ENCODE peak calls at places on chromosomes 12 and 14, in four cellular contexts. N, I, K and A are unnamed samples.

GRCh38 chr14:64918216-64918615 is 4.0 kb downstream of the CHURC1 start:
- DNase-seq in N (no peak), I (no peak), K (no peak), A (no peak)

GRCh38 chr12:57736743-57737466 is 1.6 kb downstream of the AGAP2 start:
- DNase-seq in N (no peak), I (no peak), K (no peak), A (no peak)

GRCh38 chr12:123614531-123614930 is 12.6 kb downstream of the DDX55 start:
- DNase-seq in N (no peak), I (no peak), K (peak; percentile 29), A (no peak)

GRCh38 chr14:30045720-30046119 is 118.1 kb upstream of the PRKD1 start:
- DNase-seq in N (no peak), I (no peak), K (no peak), A (no peak)

GRCh38 chr14:106269451-106270204 is 743.2 kb downstream of the TMEM121 start:
- DNase-seq in N (no peak), I (no peak), K (no peak), A (no peak)

GRCh38 chr12:28191018-28191595 is 851 bp downstream of the CCDC91 start:
- DNase-seq in N (no peak), I (no peak), K (no peak), A (no peak)

GRCh38 chr12:46491548-46491947 is 119.0 kb upstream of the SLC38A2 start:
- DNase-seq in N (no peak), I (no peak), K (no peak), A (no peak)

GRCh38 chr14:76577090-76577489 is 184.2 kb upstream of the VASH1 start:
- DNase-seq in N (no peak), I (no peak), K (no peak), A (peak; percentile 3)

GRCh38 chr12:105888696-105889095 is 250.1 kb downstream of the NUAK1 start:
- DNase-seq in N (no peak), I (no peak), K (no peak), A (no peak)

GRCh38 chr12:106022568-106023012 is 116.2 kb downstream of the NUAK1 start:
- DNase-seq in N (peak; percentile 54), I (no peak), K (no peak), A (no peak)

GRCh38 chr14:65243766-65244442 is 141.6 kb upstream of the MAX start:
- DNase-seq in N (peak; percentile 56), I (no peak), K (no peak), A (no peak)

GRCh38 chr12:131754184-131754583 is 43.3 kb downstream of the SFSWAP start:
- DNase-seq in N (no peak), I (no peak), K (no peak), A (no peak)

GRCh38 chr14:59208224-59208814 is 19.9 kb downstream of the DAAM1 start:
- DNase-seq in N (no peak), I (no peak), K (no peak), A (no peak)

DNA sequence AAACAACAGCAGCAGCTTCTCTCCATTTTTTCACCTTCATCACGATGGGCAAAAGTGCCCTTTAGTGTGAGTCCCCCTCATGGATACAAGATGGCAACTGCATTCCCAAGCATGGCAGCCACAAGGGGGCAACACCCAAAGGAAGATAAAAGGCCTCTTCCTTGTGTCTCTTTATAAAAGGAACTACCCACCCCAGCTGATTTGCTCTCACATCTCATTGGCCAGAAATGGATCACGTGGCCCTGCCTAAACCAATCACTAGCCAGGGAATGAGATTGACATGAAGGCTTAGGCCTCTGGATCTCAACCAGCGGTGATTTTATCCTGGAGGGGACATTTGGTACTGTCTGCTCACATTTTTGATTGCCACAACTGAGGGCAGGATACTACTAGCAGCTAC is 21.9 kb upstream of the IFT81 start:
- DNase-seq in N (peak; percentile 39), I (no peak), K (no peak), A (no peak)
- TF ChIP-seq CTCF in N (no peak), I (peak; percentile 13), K (peak; percentile 18), A (peak; percentile 52)

DNA sequence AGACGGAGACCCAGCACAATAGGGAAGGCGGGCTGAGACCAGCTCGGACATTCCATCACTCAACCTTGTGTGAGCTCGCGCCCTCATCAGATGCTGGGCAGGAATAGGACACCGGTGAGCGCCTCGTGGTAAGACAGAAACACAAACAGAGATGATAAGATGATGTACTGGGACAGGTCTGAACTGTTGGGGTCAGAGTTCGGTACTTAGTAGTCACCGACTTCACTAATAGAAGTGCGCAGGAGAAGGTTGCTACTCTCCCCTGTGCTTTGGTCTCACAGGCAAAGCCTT is 78.0 kb upstream of the ANO4 start:
- DNase-seq in N (peak; percentile 18), I (no peak), K (no peak), A (no peak)
- H3K27me3 ChIP-seq in N (peaks cover 71% of the 10 kb centered on the region), I (peaks cover 56% of the 10 kb centered on the region), K (peaks cover 55% of the 10 kb centered on the region), A (no peaks in the 10 kb centered on the region)

DNA sequence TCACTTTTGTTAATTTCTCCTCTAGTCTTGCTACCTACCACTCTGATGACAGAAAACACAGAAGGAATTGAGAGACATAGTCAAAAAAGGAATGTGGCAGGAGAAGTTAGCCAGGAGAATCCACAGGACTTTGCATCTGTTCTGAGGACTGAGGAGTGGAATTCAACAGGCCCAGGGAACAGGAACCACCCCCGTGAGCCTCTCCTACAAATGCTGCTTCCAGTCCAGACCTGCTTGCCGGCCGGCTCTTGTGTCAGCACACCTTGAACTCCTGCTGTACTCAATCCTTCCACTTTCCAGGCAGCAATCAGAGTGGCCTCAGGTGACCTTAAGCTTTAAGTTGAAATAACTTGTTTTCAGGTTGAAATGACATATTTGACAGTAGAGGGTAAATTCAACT is 903.1 kb downstream of the BCL11B start:
- DNase-seq in N (no peak), I (no peak), K (no peak), A (no peak)
- H3K27ac ChIP-seq in N (no peak overlapping the region), I (no peak overlapping the region), K (no peak overlapping the region), A (peak overlapping the region; percentile 16)

DNA sequence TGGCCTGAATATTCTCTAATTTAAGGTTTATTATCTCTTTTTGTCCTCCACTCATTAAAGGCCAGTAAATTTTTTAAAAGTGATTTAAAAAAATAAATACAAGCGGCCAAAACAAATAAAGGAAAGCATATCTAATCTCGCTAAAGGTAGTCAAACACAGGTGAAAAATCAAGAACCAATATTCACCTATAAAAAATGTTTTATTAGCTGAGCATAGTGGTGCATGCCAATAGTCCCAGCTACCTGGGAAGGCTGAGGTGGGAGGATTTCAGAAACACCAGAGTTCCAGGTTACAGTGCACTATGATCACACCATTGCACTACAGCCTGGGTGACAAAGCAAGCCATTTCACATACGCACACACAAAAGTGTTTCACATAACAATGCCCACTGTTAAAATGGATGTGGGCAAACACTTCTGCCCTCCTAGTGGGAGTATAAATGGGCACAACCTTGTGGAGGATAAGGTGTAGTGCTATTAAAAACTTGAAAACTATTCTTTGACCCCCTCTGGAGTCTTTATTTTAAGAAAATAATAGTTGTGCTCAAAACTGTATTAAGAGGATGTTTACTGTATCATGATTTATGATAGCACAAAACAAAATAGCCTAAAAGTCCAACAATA is 32.7 kb upstream of the NAP1L1 start:
- DNase-seq in N (no peak), I (no peak), K (no peak), A (no peak)
- TF ChIP-seq CTCF in N (no peak), I (no peak), K (no peak), A (no peak)

DNA sequence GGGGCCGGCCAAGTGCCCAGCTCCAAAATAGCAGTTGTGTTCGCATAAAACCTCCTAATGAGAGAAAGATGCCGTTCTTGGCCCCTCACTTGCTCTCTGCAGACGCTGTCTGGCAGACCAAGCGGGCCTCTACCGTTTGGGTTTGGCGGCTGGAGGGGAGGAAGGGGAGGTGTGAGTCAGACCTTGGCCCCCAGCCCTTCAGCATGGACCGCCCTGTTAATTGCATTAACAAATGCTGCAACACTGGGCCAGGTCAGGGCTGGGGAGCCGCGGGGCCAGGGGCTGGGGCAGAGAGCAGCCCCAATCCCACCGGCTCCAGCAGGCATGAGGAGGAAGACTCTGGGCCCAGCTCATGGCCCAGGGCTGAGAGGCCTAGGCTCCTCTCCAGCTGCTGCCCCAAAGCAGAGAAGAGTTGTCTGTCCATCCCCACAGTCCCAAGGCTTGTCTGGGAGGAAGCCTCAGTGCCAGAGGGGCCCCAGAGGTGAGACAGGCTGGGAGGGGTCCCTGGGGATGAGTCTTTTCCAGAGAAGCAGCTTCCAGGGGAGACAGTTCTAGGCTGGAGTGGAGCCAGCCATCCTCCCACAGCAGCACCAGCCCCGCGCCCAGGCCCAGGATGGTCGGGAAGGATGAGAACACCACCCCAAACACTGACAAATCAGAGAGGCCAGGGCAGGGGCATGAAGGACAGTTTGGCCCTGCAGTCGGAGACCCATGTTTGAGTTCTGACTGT is 16.9 kb downstream of the LTBP2 start:
- DNase-seq in N (no peak), I (no peak), K (peak; percentile 90), A (no peak)
- H3K27me3 ChIP-seq in N (no peaks in the 10 kb centered on the region), I (no peaks in the 10 kb centered on the region), K (no peaks in the 10 kb centered on the region), A (no peaks in the 10 kb centered on the region)

DNA sequence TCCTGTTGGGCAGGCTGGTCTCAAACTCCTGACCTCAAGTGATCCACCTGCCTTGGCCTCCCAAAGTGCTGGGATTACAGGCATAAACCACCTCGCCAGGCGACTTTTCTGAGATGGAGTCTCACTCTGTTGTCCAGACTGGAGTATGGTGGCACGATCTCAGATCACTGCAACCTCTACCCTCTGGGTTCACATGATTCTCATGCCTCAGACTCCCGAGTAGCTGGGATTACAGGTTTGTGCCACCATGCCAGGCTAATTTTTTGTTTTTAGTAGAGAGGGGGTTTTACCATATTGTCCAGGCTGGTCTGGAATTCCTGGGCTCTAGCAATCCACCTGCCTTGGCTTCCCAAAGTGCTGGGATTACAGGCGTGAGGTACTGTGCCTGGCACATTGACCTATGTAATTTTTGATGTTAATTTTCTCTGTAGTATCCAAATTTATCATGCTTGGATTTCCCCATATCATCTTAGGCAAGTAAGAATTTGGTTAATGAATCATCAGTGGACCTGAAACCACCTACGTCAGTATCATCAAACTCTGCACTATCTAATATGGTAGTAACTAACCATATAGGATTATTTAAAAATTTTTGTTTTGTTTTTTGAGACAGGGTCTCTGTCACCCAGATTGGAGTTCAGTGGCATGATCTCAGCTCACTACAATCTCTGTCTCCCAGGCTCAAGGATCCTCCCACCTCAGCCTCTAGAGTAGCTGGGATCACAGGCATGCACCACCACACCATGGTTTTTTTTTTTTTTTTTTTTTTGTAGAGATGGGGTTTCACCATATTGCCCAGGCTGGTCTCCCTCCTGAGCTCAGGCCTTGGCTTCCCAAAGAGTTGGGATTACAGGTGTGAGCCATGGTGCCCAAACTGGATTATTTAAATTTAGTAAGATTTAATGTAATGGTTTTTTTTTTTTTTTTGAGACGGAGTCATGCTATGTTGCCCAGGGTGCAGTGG is 11.9 kb upstream of the ATP5F1B start:
- DNase-seq in N (no peak), I (no peak), K (peak; percentile 10), A (no peak)
- H3K27ac ChIP-seq in N (no peak overlapping the region), I (no peak overlapping the region), K (no peak overlapping the region), A (no peak overlapping the region)

GRCh38 chr12:32134144-32134888 is 27.7 kb downstream of the BICD1 start:
- DNase-seq in N (no peak), I (no peak), K (no peak), A (no peak)
- TF ChIP-seq CTCF in N (no peak), I (no peak), K (no peak), A (no peak)

GRCh38 chr14:22854963-22855724 is 16.4 kb upstream of the LRP10 start:
- DNase-seq in N (peak; percentile 61), I (no peak), K (peak; percentile 39), A (peak; percentile 19)

GRCh38 chr14:22850944-22851790 is 14.8 kb downstream of the MMP14 start:
- DNase-seq in N (peak; percentile 72), I (peak; percentile 73), K (peak; percentile 93), A (peak; percentile 91)

GRCh38 chr14:22852599-22852939 is 16.2 kb downstream of the MMP14 start:
- DNase-seq in N (no peak), I (no peak), K (no peak), A (peak; percentile 28)

GRCh38 chr14:22856428-22856827 is 15.1 kb upstream of the LRP10 start:
- DNase-seq in N (no peak), I (no peak), K (no peak), A (no peak)

GRCh38 chr14:22852940-22853767 is 16.8 kb downstream of the MMP14 start:
- DNase-seq in N (peak; percentile 93), I (peak; percentile 91), K (peak; percentile 97), A (peak; percentile 85)
- H3K27me3 ChIP-seq in N (no peaks in the 10 kb centered on the region), I (no peaks in the 10 kb centered on the region), K (no peaks in the 10 kb centered on the region), A (no peaks in the 10 kb centered on the region)

GRCh38 chr12:76329163-76329562 is 19.1 kb downstream of the BBS10 start:
- DNase-seq in N (peak; percentile 27), I (no peak), K (no peak), A (no peak)
- H3K27ac ChIP-seq in N (no peak overlapping the region), I (no peak overlapping the region), K (no peak overlapping the region), A (peak overlapping the region; percentile 83)